ENCODE peak calls at places on chromosomes 3 and 15, in seven cellular contexts. N, E, H, K, Q, D and O are unnamed samples.

GRCh38 chr3:192413461-192413860 is 313.9 kb downstream of the FGF12 start:
- DNase-seq in N (no peak), E (no peak), H (no peak), K (peak; percentile 78), Q (no peak), D (no peak), O (peak; percentile 24)

GRCh38 chr3:30102372-30102771 is 504.0 kb upstream of the TGFBR2 start:
- DNase-seq in N (no peak), E (no peak), H (no peak), K (no peak), Q (no peak), D (no peak), O (no peak)

GRCh38 chr3:32399030-32399620 is 7.5 kb downstream of the CMTM7 start:
- DNase-seq in N (peak; percentile 61), E (peak; percentile 83), H (no peak), K (peak; percentile 62), Q (no peak), D (peak; percentile 81), O (peak; percentile 79)

GRCh38 chr3:147493065-147493464 is 83.9 kb downstream of the ZIC1 start:
- DNase-seq in N (no peak), E (no peak), H (no peak), K (no peak), Q (no peak), D (no peak), O (no peak)

GRCh38 chr15:68354923-68355322 is 77.0 kb downstream of the ITGA11 start:
- DNase-seq in N (no peak), E (no peak), H (no peak), K (peak; percentile 99), Q (no peak), D (peak; percentile 82), O (peak; percentile 87)

GRCh38 chr3:30502051-30502741 is 104.2 kb upstream of the TGFBR2 start:
- DNase-seq in N (no peak), E (no peak), H (no peak), K (no peak), Q (no peak), D (peak; percentile 47), O (no peak)

GRCh38 chr15:60370105-60370803 is 27.5 kb downstream of the ANXA2 start:
- DNase-seq in N (no peak), E (no peak), H (no peak), K (peak; percentile 65), Q (no peak), D (peak; percentile 68), O (peak; percentile 59)

GRCh38 chr15:77012868-77013267 is 17.9 kb downstream of the PSTPIP1 start:
- DNase-seq in N (no peak), E (no peak), H (no peak), K (no peak), Q (no peak), D (no peak), O (no peak)

GRCh38 chr15:84725001-84725491 is 9.1 kb upstream of the SEC11A start:
- DNase-seq in N (no peak), E (no peak), H (no peak), K (no peak), Q (peak; percentile 29), D (peak; percentile 66), O (peak; percentile 73)

GRCh38 chr15:73397461-73397860 is 28.7 kb upstream of the HCN4 start:
- DNase-seq in N (no peak), E (no peak), H (no peak), K (no peak), Q (no peak), D (no peak), O (no peak)

GRCh38 chr3:122520861-122521260 is 6.1 kb upstream of the KPNA1 start:
- DNase-seq in N (no peak), E (no peak), H (no peak), K (no peak), Q (no peak), D (no peak), O (no peak)

GRCh38 chr3:140096037-140096436 is 161.1 kb downstream of the CLSTN2 start:
- DNase-seq in N (no peak), E (no peak), H (no peak), K (no peak), Q (no peak), D (no peak), O (no peak)

GRCh38 chr3:173371848-173372487 is 25.6 kb upstream of the NLGN1 start:
- DNase-seq in N (peak; percentile 75), E (no peak), H (no peak), K (peak; percentile 46), Q (no peak), D (peak; percentile 38), O (peak; percentile 54)

GRCh38 chr3:40476478-40477470 is at the start of gene ZNF619:
- DNase-seq in N (peak; percentile 6), E (peak; percentile 75), H (peak; percentile 90), K (peak; percentile 49), Q (peak; percentile 79), D (peak; percentile 82), O (peak; percentile 80)

GRCh38 chr3:190361791-190362190 is 26.2 kb upstream of the CLDN16 start:
- DNase-seq in N (no peak), E (no peak), H (no peak), K (no peak), Q (no peak), D (no peak), O (no peak)

GRCh38 chr3:30162579-30162978 is 443.8 kb upstream of the TGFBR2 start:
- DNase-seq in N (no peak), E (no peak), H (no peak), K (peak; percentile 50), Q (no peak), D (peak; percentile 93), O (peak; percentile 43)

GRCh38 chr15:56910801-56911200 is 7.6 kb upstream of the TCF12 start:
- DNase-seq in N (no peak), E (no peak), H (no peak), K (no peak), Q (no peak), D (no peak), O (no peak)

GRCh38 chr15:75891895-75892294 is 11.8 kb upstream of the FBXO22 start:
- DNase-seq in N (no peak), E (no peak), H (no peak), K (peak; percentile 87), Q (no peak), D (peak; percentile 83), O (peak; percentile 94)

GRCh38 chr15:91001209-91001608 is 6.9 kb upstream of the PRC1 start:
- DNase-seq in N (no peak), E (no peak), H (no peak), K (no peak), Q (no peak), D (no peak), O (no peak)

GRCh38 chr15:94844188-94844532 is 612.8 kb downstream of the MCTP2 start:
- DNase-seq in N (no peak), E (peak; percentile 36), H (no peak), K (no peak), Q (no peak), D (no peak), O (no peak)

GRCh38 chr3:63278171-63278999 is at the start of gene SYNPR:
- DNase-seq in N (no peak), E (no peak), H (peak; percentile 51), K (no peak), Q (no peak), D (no peak), O (no peak)

GRCh38 chr15:32029409-32029861 is 880 bp upstream of the CHRNA7 start:
- DNase-seq in N (peak; percentile 44), E (peak; percentile 10), H (no peak), K (no peak), Q (no peak), D (no peak), O (no peak)

GRCh38 chr15:24954783-24955548 is at the start of the genes SNRPN and SNURF:
- DNase-seq in N (peak; percentile 81), E (no peak), H (peak; percentile 91), K (peak; percentile 39), Q (peak; percentile 87), D (peak; percentile 66), O (peak; percentile 78)

GRCh38 chr15:100783296-100783695 is 96.3 kb upstream of the ALDH1A3 start:
- DNase-seq in N (no peak), E (no peak), H (no peak), K (no peak), Q (no peak), D (no peak), O (no peak)

GRCh38 chr15:62059818-62060115 is 480 bp downstream of the VPS13C start:
- DNase-seq in N (peak; percentile 58), E (peak; percentile 39), H (no peak), K (peak; percentile 42), Q (peak; percentile 52), D (peak; percentile 50), O (peak; percentile 62)

GRCh38 chr3:4350789-4351163 is 47.6 kb downstream of the SETMAR start:
- DNase-seq in N (peak; percentile 13), E (peak; percentile 55), H (no peak), K (peak; percentile 68), Q (no peak), D (peak; percentile 88), O (peak; percentile 88)

GRCh38 chr15:92244703-92245102 is 149.0 kb upstream of the ST8SIA2 start:
- DNase-seq in N (no peak), E (no peak), H (no peak), K (no peak), Q (no peak), D (no peak), O (no peak)

GRCh38 chr15:64455951-64456350 is 4.4 kb upstream of the ZNF609 start:
- DNase-seq in N (no peak), E (no peak), H (no peak), K (peak; percentile 41), Q (no peak), D (no peak), O (no peak)

GRCh38 chr3:99720985-99721632 is 82.7 kb downstream of the COL8A1 start:
- DNase-seq in N (no peak), E (no peak), H (no peak), K (peak; percentile 58), Q (peak; percentile 44), D (no peak), O (peak; percentile 68)

GRCh38 chr3:185490241-185490640 is 8.6 kb downstream of the TMEM41A start:
- DNase-seq in N (no peak), E (no peak), H (no peak), K (no peak), Q (no peak), D (no peak), O (no peak)

GRCh38 chr3:4271834-4272233 is 31.3 kb upstream of the SETMAR start:
- DNase-seq in N (peak; percentile 1), E (peak; percentile 56), H (no peak), K (peak; percentile 55), Q (no peak), D (peak; percentile 39), O (peak; percentile 23)